ENCODE peak calls at places on chromosomes 13 and 19, in four cellular contexts. F is endothelial cell, X is neural progenitor cell, P is fibroblast of lung. A is an unnamed sample.

GRCh38 chr13:47555235-47555634 is 445.8 kb downstream of the SUCLA2 start:
- DNase-seq in P (peak; percentile 6), F (no peak), X (no peak), A (no peak)

GRCh38 chr13:75258159-75258782 is 223.7 kb downstream of the TBC1D4 start:
- DNase-seq in P (peak; percentile 68), X (peak; percentile 47), F (no peak), A (no peak)

GRCh38 chr13:20080377-20081164 is 80.3 kb downstream of the GJA3 start:
- DNase-seq in X (no peak), F (no peak), P (peak; percentile 15), A (no peak)

GRCh38 chr19:58385313-58386165 is 1.5 kb upstream of the RPS5 start:
- DNase-seq in F (no peak), P (no peak), X (no peak), A (no peak)

GRCh38 chr13:105196052-105196451 is 1339.4 kb downstream of the EFNB2 start:
- DNase-seq in P (peak; percentile 39), F (no peak), X (no peak), A (peak; percentile 6)

GRCh38 chr13:106560791-106561190 is 7.1 kb downstream of the ARGLU1 start:
- DNase-seq in F (no peak), P (no peak), X (no peak), A (no peak)

GRCh38 chr13:42334329-42334706 is 62.4 kb downstream of the AKAP11 start:
- DNase-seq in P (no peak), F (no peak), X (no peak), A (no peak)

GRCh38 chr19:37655689-37656491 is 625 bp upstream of the ZFP30 start:
- DNase-seq in F (peak; percentile 77), P (peak; percentile 78), X (peak; percentile 92), A (peak; percentile 86)

GRCh38 chr13:24615114-24615513 is 65.1 kb upstream of the ATP12A start:
- DNase-seq in F (no peak), P (no peak), X (no peak), A (no peak)

GRCh38 chr19:39970424-39970673 is 616 bp upstream of the PSMC4 start:
- DNase-seq in F (no peak), X (no peak), P (no peak), A (no peak)

GRCh38 chr19:19445911-19446361 is 40.5 kb downstream of the GATAD2A start:
- DNase-seq in F (no peak), X (no peak), P (no peak), A (no peak)

GRCh38 chr13:114062754-114063153 is 69.7 kb downstream of the RASA3 start:
- DNase-seq in P (no peak), X (no peak), F (no peak), A (no peak)

GRCh38 chr19:40443930-40444180 is 280 bp downstream of the SERTAD3 start:
- DNase-seq in F (no peak), X (no peak), P (no peak), A (no peak)

GRCh38 chr13:113774177-113775107 is 15.4 kb downstream of the TMEM255B start:
- DNase-seq in F (no peak), X (no peak), P (peak; percentile 41), A (no peak)

GRCh38 chr13:111058796-111059506 is 56.2 kb upstream of the ARHGEF7 start:
- DNase-seq in X (no peak), P (no peak), F (no peak), A (no peak)

GRCh38 chr13:48656621-48657020 is 2.9 kb downstream of the CYSLTR2 start:
- DNase-seq in F (no peak), P (no peak), X (peak; percentile 50), A (no peak)

DNA sequence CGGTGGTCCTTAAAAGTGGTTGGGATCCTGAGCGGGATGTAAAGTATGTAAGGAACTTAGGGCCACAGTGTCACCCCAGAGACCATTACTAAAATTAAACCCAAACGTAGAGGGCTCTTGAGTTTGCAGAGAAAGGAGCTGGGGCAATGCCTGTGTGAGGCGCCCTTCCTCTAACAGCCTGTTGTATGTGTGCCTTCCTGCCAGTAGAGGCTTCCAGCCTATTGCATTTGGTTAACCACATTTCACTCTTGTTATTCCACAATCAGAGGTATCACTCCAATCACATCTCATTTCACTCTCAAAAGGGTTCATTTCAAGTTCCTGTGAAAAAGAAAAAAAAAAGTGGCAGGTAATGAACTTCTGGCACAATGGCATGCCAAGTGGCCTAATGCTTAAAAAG is 29.4 kb downstream of the DIAPH3 start:
- DNase-seq in F (no peak), X (peak; percentile 43), P (peak; percentile 58), A (no peak)
- TF ChIP-seq CTCF in F (no peak), X (peak; percentile 33), P (peak; percentile 60), A (no peak)

DNA sequence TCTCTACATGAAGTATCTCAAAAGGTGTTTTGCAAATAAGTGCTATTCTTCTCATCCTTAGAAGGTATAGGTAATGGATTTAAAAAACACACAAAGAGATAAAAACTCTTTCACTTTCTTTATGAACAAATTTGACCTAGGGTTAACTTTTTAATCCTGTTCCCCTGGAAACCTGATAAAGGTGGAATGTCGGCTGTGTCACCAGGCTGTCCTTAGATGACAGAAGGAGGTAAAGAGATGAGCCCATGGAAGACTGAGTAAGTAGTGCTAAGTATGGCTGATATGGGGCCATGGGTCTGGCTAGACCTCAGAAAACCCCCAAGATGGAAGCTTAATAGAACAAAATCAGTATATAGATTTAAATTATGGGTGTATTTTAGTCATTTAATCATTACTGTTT is 153.8 kb upstream of the LSM14A start:
- DNase-seq in X (no peak), P (no peak), F (no peak), A (no peak)
- TF ChIP-seq CTCF in X (no peak), P (no peak), F (no peak), A (no peak)

GRCh38 chr19:50835785-50836542 is 2.6 kb upstream of the KLK15 start:
- DNase-seq in F (peak; percentile 85), P (peak; percentile 35), X (peak; percentile 79), A (peak; percentile 95)
- TF ChIP-seq CTCF in F (no peak), P (no peak), X (peak; percentile 10), A (no peak)

GRCh38 chr19:35693422-35693821 is 10.9 kb upstream of the ZBTB32 start:
- DNase-seq in P (no peak), X (no peak), F (no peak), A (no peak)
- TF ChIP-seq CTCF in P (no peak), X (no peak), F (no peak), A (no peak)